ENCODE peak calls at places on chromosomes 11 and 22, in eight cellular contexts. R is D341Med; O is EL; F is stimulated activated CD4-positive, alpha-beta T cell treated with anti-CD3 and anti-CD28 coated beads, Interleukin-2, amount 100 ng/mL, for 48 hours; Y is central memory CD4-positive, alpha-beta T cell; J is HEK293T; P is KG1; L is psoas muscle. M is an unnamed sample.

GRCh38 chr11:67280341-67280790 is 8.7 kb upstream of the ANKRD13D start:
- DNase-seq in R (no peak), O (no peak), F (no peak), Y (no peak), J (no peak), P (no peak), L (peak), M (no peak)

GRCh38 chr11:5922749-5923426 is 19.2 kb upstream of the OR56A3 start:
- DNase-seq in R (no peak), O (peak), F (no peak), Y (no peak), J (no peak), P (no peak), L (no peak), M (no peak)

GRCh38 chr11:133157180-133157579 is 375.1 kb downstream of the OPCML start:
- DNase-seq in R (peak), O (no peak), F (no peak), Y (no peak), J (peak), P (no peak), L (no peak), M (no peak)

GRCh38 chr22:19514831-19515565 is 9.2 kb downstream of the CLDN5 start:
- DNase-seq in R (peak), O (no peak), F (no peak), Y (no peak), J (no peak), P (no peak), L (no peak), M (no peak)

GRCh38 chr22:50548913-50549790 is 3.5 kb downstream of the KLHDC7B start:
- DNase-seq in R (peak), O (no peak), F (no peak), Y (no peak), J (no peak), P (no peak), L (peak), M (no peak)

GRCh38 chr11:69297926-69298777 is 4.2 kb downstream of the MYEOV start:
- DNase-seq in R (no peak), O (peak), F (no peak), Y (peak), J (no peak), P (peak), L (peak), M (no peak)

GRCh38 chr11:83257638-83258229 is 28.4 kb downstream of the CCDC90B start:
- DNase-seq in R (no peak), O (peak), F (no peak), Y (no peak), J (no peak), P (no peak), L (no peak), M (peak)

GRCh38 chr22:23750744-23751440 is at the start of gene ZNF70:
- DNase-seq in R (peak), O (peak), F (peak), Y (peak), J (peak), P (peak), L (peak), M (no peak)

GRCh38 chr11:83971063-83971462 is 684.9 kb upstream of the CCDC90B start:
- DNase-seq in R (no peak), O (no peak), F (no peak), Y (no peak), J (no peak), P (no peak), L (no peak), M (peak)